ENCODE peak calls at places on chromosomes 13 and 19, in four cellular contexts. Q is testis, F is ovary, N is A549. U is an unnamed sample.
A peak's percentile ranks its signal among the peaks of the same experiment; 100 is the strongest.

GRCh38 chr13:113991676-113992179 is 17.9 kb upstream of the C13orf46 start:
- DNase-seq in Q (no peak), F (no peak), N (no peak), U (no peak)

GRCh38 chr13:94656766-94657165 is 55.1 kb downstream of the GPR180 start:
- DNase-seq in Q (no peak), F (no peak), N (peak; percentile 35), U (no peak)

GRCh38 chr19:2495130-2495641 is 19.3 kb downstream of the GADD45B start:
- DNase-seq in Q (peak; percentile 93), F (peak; percentile 67), N (peak; percentile 81), U (no peak)

GRCh38 chr19:40612831-40613668 is 11.9 kb downstream of the LTBP4 start:
- DNase-seq in Q (peak; percentile 76), F (peak; percentile 85), N (peak; percentile 85), U (no peak)

GRCh38 chr13:64753606-64754005 is 2476.5 kb downstream of the PCDH9 start:
- DNase-seq in Q (no peak), F (no peak), N (no peak), U (no peak)

GRCh38 chr13:28958018-28958417 is 137.9 kb downstream of the MTUS2 start:
- DNase-seq in Q (no peak), F (no peak), N (no peak), U (no peak)

GRCh38 chr13:91946498-91947070 is 548.2 kb downstream of the GPC5 start:
- DNase-seq in Q (peak; percentile 16), F (no peak), N (peak; percentile 14), U (peak; percentile 2)

GRCh38 chr19:6803036-6803404 is 30.5 kb downstream of the VAV1 start:
- DNase-seq in Q (no peak), F (no peak), N (no peak), U (no peak)

GRCh38 chr19:56138069-56138468 is 3.0 kb upstream of the ZNF444 start:
- DNase-seq in Q (no peak), F (no peak), N (no peak), U (no peak)

GRCh38 chr19:32570081-32570785 is 10.8 kb upstream of the PDCD5 start:
- DNase-seq in Q (peak; percentile 75), F (peak; percentile 48), N (peak; percentile 85), U (peak; percentile 81)

GRCh38 chr19:56476671-56477428 is at the start of gene ZNF667:
- DNase-seq in Q (peak; percentile 34), F (no peak), N (no peak), U (peak; percentile 36)

GRCh38 chr13:47945738-47946137 is 55.3 kb downstream of the SUCLA2 start:
- DNase-seq in Q (no peak), F (no peak), N (peak; percentile 22), U (no peak)

GRCh38 chr19:43465468-43466120 is at the start of gene LYPD3:
- DNase-seq in Q (no peak), F (peak; percentile 68), N (no peak), U (no peak)

GRCh38 chr19:10537668-10538067 is 6.0 kb upstream of the ATG4D start:
- DNase-seq in Q (no peak), F (no peak), N (no peak), U (no peak)

GRCh38 chr13:98189841-98190505 is 12.9 kb upstream of the RNF113B start:
- DNase-seq in Q (peak; percentile 75), F (no peak), N (no peak), U (peak; percentile 41)

GRCh38 chr13:53066411-53066810 is 37.8 kb downstream of the OLFM4 start:
- DNase-seq in Q (no peak), F (no peak), N (no peak), U (no peak)

GRCh38 chr13:103354189-103354588 is 288.0 kb upstream of the SLC10A2 start:
- DNase-seq in Q (no peak), F (no peak), N (no peak), U (no peak)

GRCh38 chr13:21686761-21687391 is 16.0 kb downstream of the FGF9 start:
- DNase-seq in Q (no peak), F (no peak), N (no peak), U (no peak)

GRCh38 chr19:38653028-38653571 is 5.7 kb downstream of the ACTN4 start:
- DNase-seq in Q (peak; percentile 59), F (no peak), N (peak; percentile 82), U (peak; percentile 52)

GRCh38 chr19:49809155-49809986 is 3.7 kb downstream of the FUZ start:
- DNase-seq in Q (peak; percentile 72), F (no peak), N (peak; percentile 42), U (no peak)

GRCh38 chr19:47681936-47682335 is 31.3 kb upstream of the EHD2 start:
- DNase-seq in Q (no peak), F (no peak), N (no peak), U (no peak)

GRCh38 chr13:46796129-46796514 is 839 bp downstream of the ESD start:
- DNase-seq in Q (no peak), F (no peak), N (no peak), U (no peak)

GRCh38 chr19:29084266-29084665 is 128.7 kb downstream of the UQCRFS1 start:
- DNase-seq in Q (peak; percentile 22), F (no peak), N (peak; percentile 57), U (peak; percentile 24)

GRCh38 chr13:89324582-89324981 is 1653.4 kb downstream of the SLITRK5 start:
- DNase-seq in Q (no peak), F (no peak), N (no peak), U (no peak)

GRCh38 chr13:112331675-112332074 is 44.5 kb upstream of the SPACA7 start:
- DNase-seq in Q (no peak), F (no peak), N (no peak), U (no peak)

GRCh38 chr13:31670831-31671617 is 68.3 kb upstream of the RXFP2 start:
- DNase-seq in Q (no peak), F (no peak), N (no peak), U (no peak)

DNA sequence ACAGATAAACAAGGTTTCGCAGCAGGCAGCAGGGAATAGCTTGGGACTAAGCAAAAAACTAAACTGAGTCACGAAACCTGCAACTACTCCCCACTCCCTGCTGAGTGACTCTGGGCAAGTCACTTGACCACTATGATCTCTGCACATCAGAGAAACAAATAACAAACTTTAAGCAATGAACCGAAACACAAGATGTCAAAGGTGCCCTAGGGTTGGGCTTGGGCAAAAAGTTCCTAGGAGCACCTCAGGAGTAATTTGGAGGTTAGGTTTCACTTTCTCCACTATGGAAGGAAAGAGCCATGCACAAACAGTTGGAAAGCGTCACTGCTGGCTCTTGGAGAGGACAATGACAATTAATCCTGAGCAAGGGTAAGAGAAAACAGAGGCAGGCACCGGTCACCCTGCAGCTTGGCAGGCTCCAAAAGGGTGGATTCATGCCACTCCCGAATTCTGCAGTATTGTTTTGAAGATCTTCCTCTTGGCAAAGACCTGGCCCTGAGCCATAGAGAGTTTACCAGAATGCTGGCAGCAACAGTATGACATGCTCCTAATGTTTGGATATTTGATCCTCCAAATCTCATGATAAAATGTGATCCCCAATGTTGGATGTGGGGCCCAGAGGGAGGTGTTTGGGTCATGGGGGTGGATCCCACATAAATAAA is 60.3 kb downstream of the CRYL1 start:
- DNase-seq in Q (no peak), F (no peak), N (peak; percentile 7), U (no peak)
- H3K4me1 ChIP-seq in Q (no peaks in the 10 kb centered on the region), F (peaks cover 1% of the 10 kb centered on the region), N (peaks cover 5% of the 10 kb centered on the region), U (peaks cover 2% of the 10 kb centered on the region)

DNA sequence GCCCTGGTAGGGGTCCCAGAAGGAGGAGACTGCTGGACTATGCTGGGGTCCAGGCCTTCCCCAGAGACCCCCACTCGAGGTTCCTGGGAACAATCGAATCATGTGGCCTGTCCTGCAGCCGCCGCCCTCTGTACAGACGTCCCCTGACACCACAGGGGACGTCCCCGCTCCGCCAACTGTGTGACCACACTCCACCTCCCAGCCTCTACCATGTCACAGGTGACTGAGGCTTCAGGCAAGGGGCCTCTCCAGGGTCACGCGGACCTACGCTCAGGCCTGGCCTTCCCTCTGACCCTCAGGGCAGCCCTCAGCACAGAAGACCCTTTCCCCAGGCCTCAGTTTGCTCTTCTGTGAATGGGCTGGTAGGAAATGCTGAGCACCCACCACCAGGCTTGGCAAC is 13.1 kb upstream of the TMEM161A start:
- DNase-seq in Q (no peak), F (no peak), N (no peak), U (no peak)
- H3K4me1 ChIP-seq in Q (no peaks in the 10 kb centered on the region), F (no peaks in the 10 kb centered on the region), N (no peaks in the 10 kb centered on the region), U (no peaks in the 10 kb centered on the region)

DNA sequence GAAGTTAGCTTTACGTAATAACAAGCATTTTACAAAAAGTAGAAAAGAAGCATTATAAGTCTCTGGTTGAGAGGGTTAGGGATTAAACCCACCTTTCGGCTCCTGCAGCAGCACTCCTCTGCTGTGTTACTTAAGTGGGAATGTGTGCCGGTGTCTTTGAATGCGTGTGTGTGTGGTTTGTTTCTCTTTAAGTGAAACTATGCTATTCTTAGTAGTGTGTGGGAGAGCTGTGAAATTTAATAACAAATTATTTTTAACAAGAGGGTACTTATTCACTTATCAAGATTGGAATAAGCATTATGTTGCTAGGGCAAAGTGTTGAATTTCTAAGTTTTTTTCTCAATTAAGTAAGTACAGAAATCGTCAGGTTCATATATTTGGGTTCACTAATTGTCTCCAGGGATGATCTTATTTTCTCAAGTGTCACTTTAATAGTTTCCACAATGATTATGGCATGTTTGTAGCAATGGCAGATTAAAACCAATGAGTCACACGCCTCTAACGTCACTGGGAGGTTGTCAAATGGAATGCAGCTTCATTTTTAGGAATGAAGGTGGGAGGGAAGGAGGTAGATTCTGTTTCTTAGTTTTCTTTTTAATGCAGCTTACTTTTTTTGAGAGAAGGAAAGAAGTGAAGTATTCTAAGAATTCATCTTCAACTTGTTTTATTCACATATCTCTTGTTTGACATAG is 151.3 kb downstream of the LMO7 start:
- DNase-seq in Q (no peak), F (no peak), N (peak; percentile 10), U (peak; percentile 35)
- H3K4me1 ChIP-seq in Q (peaks cover 21% of the 10 kb centered on the region), F (peaks cover 18% of the 10 kb centered on the region), N (peaks cover 79% of the 10 kb centered on the region), U (peaks cover 26% of the 10 kb centered on the region)

GRCh38 chr13:110333837-110334236 is 26.8 kb downstream of the COL4A2 start:
- DNase-seq in Q (no peak), F (peak; percentile 16), N (no peak), U (no peak)
- H3K4me1 ChIP-seq in Q (peaks cover 33% of the 10 kb centered on the region), F (peaks cover 34% of the 10 kb centered on the region), N (peaks cover 14% of the 10 kb centered on the region), U (peaks cover 13% of the 10 kb centered on the region)

GRCh38 chr13:26964278-26965057 is 203.9 kb upstream of the GPR12 start:
- DNase-seq in Q (no peak), F (no peak), N (no peak), U (peak; percentile 80)
- H3K4me1 ChIP-seq in Q (peaks cover 26% of the 10 kb centered on the region), F (peaks cover 13% of the 10 kb centered on the region), N (peaks cover 9% of the 10 kb centered on the region), U (peaks cover 48% of the 10 kb centered on the region)

GRCh38 chr19:15247107-15248014 is 15.1 kb upstream of the EPHX3 start:
- DNase-seq in Q (no peak), F (no peak), N (no peak), U (no peak)
- H3K4me1 ChIP-seq in Q (peaks cover 60% of the 10 kb centered on the region), F (peaks cover 41% of the 10 kb centered on the region), N (peaks cover 51% of the 10 kb centered on the region), U (peaks cover 35% of the 10 kb centered on the region)